ENCODE peak calls at places on chromosome 14, in eight cellular contexts. K, E, Q, S, I, A, Y and J are unnamed samples.

GRCh38 chr14:68727315-68728078 is 65.4 kb downstream of the ZFP36L1 start:
- DNase-seq in K (no peak), S (no peak), Q (no peak), E (no peak), Y (no peak), I (no peak), A (no peak), J (no peak)

GRCh38 chr14:58637040-58637390 is 747 bp upstream of the DACT1 start:
- DNase-seq in Y (peak), Q (peak), A (no peak), E (peak), I (no peak), S (peak), K (peak), J (no peak)

GRCh38 chr14:33070474-33070873 is 131.8 kb downstream of the NPAS3 start:
- DNase-seq in I (no peak), Y (no peak), S (no peak), A (no peak), E (no peak), Q (no peak), K (no peak), J (no peak)

GRCh38 chr14:86217523-86217922 is 687.6 kb downstream of the FLRT2 start:
- DNase-seq in S (no peak), Q (no peak), K (no peak), A (no peak), I (no peak), E (no peak), Y (no peak), J (no peak)

GRCh38 chr14:100898935-100899840 is 4.3 kb downstream of the RTL1 start:
- DNase-seq in S (no peak), Q (no peak), I (no peak), A (no peak), Y (no peak), K (no peak), E (peak), J (no peak)

GRCh38 chr14:65850429-65851145 is 438.1 kb downstream of the FUT8 start:
- DNase-seq in Q (no peak), I (no peak), A (no peak), E (peak), Y (no peak), S (peak), K (no peak), J (no peak)

GRCh38 chr14:60512952-60513554 is 4.1 kb downstream of the SIX6 start:
- DNase-seq in K (no peak), I (no peak), S (no peak), Q (no peak), A (no peak), Y (no peak), E (no peak), J (no peak)

GRCh38 chr14:104650057-104650980 is 39.1 kb upstream of the INF2 start:
- DNase-seq in Y (peak), K (peak), I (no peak), A (peak), E (peak), S (peak), Q (peak), J (peak)

GRCh38 chr14:100219126-100219785 is 19.7 kb upstream of the YY1 start:
- DNase-seq in K (no peak), I (no peak), A (no peak), Q (no peak), S (peak), E (no peak), Y (no peak), J (no peak)

GRCh38 chr14:102733326-102733725 is 43.9 kb upstream of the TRAF3 start:
- DNase-seq in K (no peak), Y (no peak), Q (no peak), I (no peak), E (no peak), S (no peak), A (no peak), J (no peak)

GRCh38 chr14:75063491-75064204 is at the start of gene ACYP1:
- DNase-seq in Y (peak), A (peak), K (peak), I (peak), E (peak), S (peak), Q (peak), J (peak)

GRCh38 chr14:32472512-32473472 is 143.7 kb downstream of the AKAP6 start:
- DNase-seq in Y (peak), K (peak), E (peak), I (no peak), S (peak), Q (peak), A (no peak), J (no peak)

GRCh38 chr14:93984987-93985410 is 8.6 kb upstream of the ASB2 start:
- DNase-seq in A (peak), S (peak), I (peak), Y (peak), E (no peak), Q (peak), K (peak), J (peak)

GRCh38 chr14:44960146-44960545 is 1.6 kb downstream of the KLHL28 start:
- DNase-seq in K (no peak), Q (no peak), Y (no peak), E (peak), A (no peak), I (no peak), S (no peak), J (no peak)

GRCh38 chr14:92105073-92105844 is 1.1 kb downstream of the ATXN3 start:
- DNase-seq in E (no peak), K (no peak), Y (peak), I (no peak), Q (peak), A (peak), S (no peak), J (no peak)

GRCh38 chr14:68795602-68796417 is 2.9 kb upstream of the ZFP36L1 start:
- DNase-seq in A (no peak), Q (no peak), E (peak), I (no peak), Y (peak), K (peak), S (peak), J (peak)

GRCh38 chr14:55129428-55130193 is 559 bp downstream of the LGALS3 start:
- DNase-seq in Y (peak), I (no peak), E (no peak), A (peak), K (peak), Q (peak), S (peak), J (peak)

GRCh38 chr14:73924337-73924736 is 25.6 kb downstream of the FAM161B start:
- DNase-seq in Y (peak), K (no peak), E (no peak), Q (no peak), I (no peak), S (no peak), A (no peak), J (no peak)

GRCh38 chr14:60722836-60723217 is 1.3 kb downstream of the SIX4 start:
- DNase-seq in K (peak), Q (peak), E (peak), A (peak), Y (peak), S (no peak), I (no peak), J (peak)

GRCh38 chr14:55715889-55716288 is 135.9 kb downstream of the KTN1 start:
- DNase-seq in K (peak), E (no peak), S (no peak), Y (peak), I (no peak), Q (peak), A (no peak), J (no peak)

GRCh38 chr14:69613312-69614073 is 2.1 kb downstream of the SUSD6 start:
- DNase-seq in A (no peak), Q (no peak), Y (no peak), E (no peak), K (no peak), S (peak), I (no peak), J (no peak)

GRCh38 chr14:74975059-74975810 is 19.8 kb upstream of the PGF start:
- DNase-seq in E (no peak), Q (no peak), S (no peak), I (no peak), K (peak), Y (peak), A (no peak), J (no peak)

GRCh38 chr14:30958555-30959407 is 66.7 kb upstream of the AP4S1 start:
- DNase-seq in Y (no peak), A (no peak), E (no peak), Q (no peak), I (no peak), K (no peak), S (no peak), J (no peak)

GRCh38 chr14:57179273-57179672 is 89.4 kb downstream of the EXOC5 start:
- DNase-seq in S (no peak), A (no peak), Q (no peak), E (no peak), Y (no peak), K (no peak), I (no peak), J (no peak)

GRCh38 chr14:90549794-90550591 is 153.2 kb downstream of the CALM1 start:
- DNase-seq in Y (no peak), A (no peak), S (no peak), K (no peak), E (no peak), Q (no peak), I (no peak), J (no peak)

GRCh38 chr14:103847439-103847953 is at the start of gene PPP1R13B:
- DNase-seq in Q (peak), I (peak), Y (peak), K (peak), S (peak), E (peak), A (peak), J (peak)

GRCh38 chr14:61347771-61348443 is 26.5 kb downstream of the PRKCH start:
- DNase-seq in I (no peak), Q (no peak), E (no peak), A (no peak), K (no peak), Y (no peak), S (no peak), J (no peak)

GRCh38 chr14:90272523-90272922 is 16.2 kb downstream of the PSMC1 start:
- DNase-seq in E (no peak), A (no peak), S (no peak), K (no peak), Y (no peak), Q (no peak), I (no peak), J (no peak)

GRCh38 chr14:82070040-82070439 is 536.4 kb upstream of the SEL1L start:
- DNase-seq in A (no peak), E (no peak), I (no peak), Q (no peak), Y (no peak), S (no peak), K (no peak), J (no peak)

GRCh38 chr14:74049886-74050495 is 30.8 kb downstream of the BBOF1 start:
- DNase-seq in I (no peak), A (no peak), S (peak), K (no peak), E (no peak), Y (no peak), Q (no peak), J (no peak)